ENCODE peak calls at places on chromosomes 11 and 22, in four cellular contexts. J is A549, P is GM12878, L is K562. R is an unnamed sample.

GRCh38 chr11:116910378-116910777 is 73.0 kb upstream of the APOA1 start:
- DNase-seq in P (no peak), L (no peak), J (no peak), R (no peak)

GRCh38 chr11:10678106-10678505 is 15.4 kb downstream of the IRAG1 start:
- DNase-seq in J (no peak), P (no peak), L (no peak), R (no peak)

GRCh38 chr11:44766112-44766971 is 39.6 kb downstream of the TSPAN18 start:
- DNase-seq in L (no peak), J (no peak), P (no peak), R (no peak)

GRCh38 chr22:39208013-39208680 is 36.6 kb downstream of the PDGFB start:
- DNase-seq in P (no peak), L (no peak), J (no peak), R (no peak)

GRCh38 chr11:30487200-30487898 is 98.8 kb downstream of the MPPED2 start:
- DNase-seq in J (no peak), L (no peak), P (no peak), R (no peak)

GRCh38 chr11:118533769-118534729 is 3.1 kb downstream of the TMEM25 start:
- DNase-seq in L (no peak), J (no peak), P (no peak), R (peak; percentile 45)

GRCh38 chr11:117462848-117463247 is 135.2 kb downstream of the CEP164 start:
- DNase-seq in J (no peak), L (no peak), P (no peak), R (no peak)

GRCh38 chr11:122784325-122785155 is 53.8 kb upstream of the CRTAM start:
- DNase-seq in J (no peak), P (no peak), L (no peak), R (no peak)

GRCh38 chr11:72807021-72807693 is 7.1 kb upstream of the ATG16L2 start:
- DNase-seq in L (no peak), P (no peak), J (peak; percentile 86), R (peak; percentile 72)

GRCh38 chr11:30960387-30960992 is 374.3 kb upstream of the MPPED2 start:
- DNase-seq in L (no peak), J (peak; percentile 75), P (no peak), R (peak; percentile 44)

GRCh38 chr22:31337178-31337577 is 9.0 kb downstream of the PATZ1 start:
- DNase-seq in P (no peak), L (no peak), J (no peak), R (no peak)

GRCh38 chr22:20994902-20995241 is 7.0 kb downstream of the THAP7 start:
- DNase-seq in L (no peak), P (no peak), J (no peak), R (no peak)

GRCh38 chr11:44223261-44223660 is 86.7 kb downstream of the ALX4 start:
- DNase-seq in P (no peak), J (no peak), L (no peak), R (no peak)

GRCh38 chr22:17772963-17773605 is 1.2 kb downstream of the BID start:
- DNase-seq in J (no peak), P (no peak), L (no peak), R (no peak)

GRCh38 chr11:74989269-74989655 is 529 bp downstream of the NEU3 start:
- DNase-seq in L (no peak), P (no peak), J (peak; percentile 2), R (no peak)

GRCh38 chr11:46117842-46118241 is 3.4 kb downstream of the PHF21A start:
- DNase-seq in J (no peak), L (no peak), P (no peak), R (no peak)

GRCh38 chr11:92314499-92314898 is 89.9 kb downstream of the FAT3 start:
- DNase-seq in J (no peak), P (no peak), L (no peak), R (no peak)

DNA sequence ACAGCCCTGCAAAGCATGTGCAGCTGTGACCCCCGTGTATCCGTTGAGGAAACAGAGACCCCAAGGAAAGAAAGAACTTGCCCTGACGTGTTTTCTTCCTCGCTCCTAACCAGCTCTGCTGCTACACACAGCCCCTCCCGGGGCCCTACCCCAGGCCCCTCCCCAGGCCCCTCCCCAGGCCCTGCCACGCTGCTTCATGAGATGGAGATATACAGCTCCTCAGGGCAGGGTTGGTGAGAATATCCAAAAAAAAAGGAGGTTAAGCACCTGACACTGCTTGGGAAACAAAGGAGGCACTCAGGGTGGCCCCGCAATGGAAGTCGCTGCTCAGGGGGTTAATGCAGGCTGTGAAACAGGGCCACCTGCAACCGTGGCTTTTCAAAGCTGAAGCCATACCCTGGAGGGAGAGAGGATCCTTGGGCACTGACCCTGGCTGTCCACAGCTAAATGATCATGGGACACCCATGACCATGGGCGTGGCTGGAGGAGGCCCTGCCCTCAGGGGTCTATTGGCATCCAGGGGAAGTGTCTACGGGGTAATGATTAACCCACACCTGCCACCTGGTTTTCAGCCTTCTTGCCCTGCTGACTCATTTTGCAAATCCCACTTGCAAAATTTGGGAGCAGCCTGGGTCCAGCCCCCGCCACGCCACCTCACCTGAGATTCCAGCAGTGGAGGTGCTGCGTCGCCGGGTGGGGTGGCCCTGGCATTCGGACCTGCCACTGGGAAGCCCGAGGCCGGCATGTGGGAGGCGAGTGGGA is 112.1 kb upstream of the ANO1 start:
- DNase-seq in P (no peak), L (no peak), J (no peak), R (no peak)
- TF ChIP-seq POLR2AphosphoS2 in P (no peak), L (no peak), J (no peak), R (no peak)

GRCh38 chr11:2307733-2308331 is 6.0 kb downstream of the TSPAN32 start:
- DNase-seq in P (no peak), J (no peak), L (no peak), R (no peak)
- TF ChIP-seq POLR2AphosphoS2 in P (no peak), J (no peak), L (no peak), R (no peak)

GRCh38 chr11:58392741-58393140 is 13.9 kb downstream of the OR5B3 start:
- DNase-seq in J (no peak), P (no peak), L (no peak), R (peak; percentile 2)
- TF ChIP-seq POLR2AphosphoS2 in J (no peak), P (no peak), L (no peak), R (no peak)

GRCh38 chr11:6474806-6475500 is 1.2 kb upstream of the TRIM3 start:
- DNase-seq in L (no peak), P (no peak), J (no peak), R (no peak)
- TF ChIP-seq POLR2AphosphoS2 in L (peak; percentile 15), P (no peak), J (no peak), R (no peak)